ENCODE peak calls at places on chromosomes 5 and 9, in eight cellular contexts. T is HCT116, V is body of pancreas, G is HFF-Myc, B is adrenal gland, U is endothelial cell, P is thoracic aorta, L is lower leg skin. W is an unnamed sample.

GRCh38 chr9:69324549-69325401 is at the start of gene ENTREP1:
- DNase-seq in T (peak; percentile 24), V (peak; percentile 80), G (no peak), B (peak; percentile 78), U (peak; percentile 61), P (no peak), L (peak; percentile 90), W (no peak)

GRCh38 chr5:40160435-40160834 is 519.3 kb upstream of the PTGER4 start:
- DNase-seq in T (no peak), V (no peak), G (no peak), B (no peak), U (no peak), P (no peak), L (no peak), W (no peak)

GRCh38 chr9:69549310-69550202 is 122.6 kb downstream of the APBA1 start:
- DNase-seq in T (peak; percentile 38), V (no peak), G (no peak), B (peak; percentile 25), U (peak; percentile 27), P (no peak), L (no peak), W (no peak)

GRCh38 chr5:140690376-140690932 is 716 bp downstream of the HARS1 start:
- DNase-seq in T (peak; percentile 7), V (no peak), G (no peak), B (no peak), U (no peak), P (no peak), L (no peak), W (no peak)

GRCh38 chr9:18888241-18888794 is 144.7 kb downstream of the SAXO1 start:
- DNase-seq in T (no peak), V (no peak), G (no peak), B (peak; percentile 23), U (no peak), P (no peak), L (no peak), W (no peak)

GRCh38 chr9:93207326-93207814 is 23.4 kb downstream of the WNK2 start:
- DNase-seq in T (no peak), V (peak; percentile 35), G (no peak), B (no peak), U (no peak), P (no peak), L (no peak), W (no peak)

GRCh38 chr5:125455041-125455440 is 708.6 kb upstream of the ZNF608 start:
- DNase-seq in T (no peak), V (no peak), G (no peak), B (no peak), U (no peak), P (no peak), L (no peak), W (no peak)

GRCh38 chr5:89613222-89613956 is 730.4 kb upstream of the MEF2C start:
- DNase-seq in T (no peak), V (no peak), G (no peak), B (no peak), U (no peak), P (no peak), L (no peak), W (no peak)

GRCh38 chr9:10855847-10856246 is 243.0 kb upstream of the PTPRD start:
- DNase-seq in T (no peak), V (no peak), G (no peak), B (no peak), U (peak; percentile 17), P (no peak), L (no peak), W (no peak)

GRCh38 chr9:127473932-127474331 is 22.6 kb downstream of the LRSAM1 start:
- DNase-seq in T (no peak), V (no peak), G (no peak), B (no peak), U (no peak), P (no peak), L (no peak), W (no peak)

GRCh38 chr9:86452194-86452828 is 98.1 kb upstream of the TUT7 start:
- DNase-seq in T (no peak), V (no peak), G (no peak), B (no peak), U (no peak), P (no peak), L (no peak), W (no peak)

GRCh38 chr9:81080900-81081299 is 608.4 kb downstream of the TLE1 start:
- DNase-seq in T (no peak), V (no peak), G (no peak), B (no peak), U (no peak), P (no peak), L (no peak), W (no peak)

GRCh38 chr5:132674671-132675506 is 1.1 kb downstream of the IL4 start:
- DNase-seq in T (peak; percentile 26), V (peak; percentile 33), G (peak; percentile 80), B (no peak), U (no peak), P (no peak), L (no peak), W (no peak)

GRCh38 chr5:119614838-119615237 is 14.5 kb upstream of the FAM170A start:
- DNase-seq in T (no peak), V (no peak), G (no peak), B (no peak), U (no peak), P (no peak), L (no peak), W (no peak)

GRCh38 chr5:175444060-175444904 is at the start of gene DRD1:
- DNase-seq in T (no peak), V (peak; percentile 35), G (no peak), B (no peak), U (peak; percentile 80), P (no peak), L (no peak), W (no peak)
- TF ChIP-seq CTCF in T (peak; percentile 66), V (peak; percentile 78), G (peak; percentile 62), B (peak; percentile 13), U (peak; percentile 87), P (peak; percentile 80), L (no peak), W (peak; percentile 73)

GRCh38 chr9:83649515-83649914 is 26.6 kb downstream of the IDNK start:
- DNase-seq in T (no peak), V (no peak), G (no peak), B (no peak), U (no peak), P (no peak), L (no peak), W (no peak)

GRCh38 chr9:83651558-83651957 is 28.6 kb downstream of the IDNK start:
- DNase-seq in T (no peak), V (no peak), G (no peak), B (no peak), U (no peak), P (no peak), L (no peak), W (no peak)

GRCh38 chr9:83646500-83647239 is 23.7 kb downstream of the IDNK start:
- DNase-seq in T (no peak), V (no peak), G (no peak), B (no peak), U (no peak), P (no peak), L (no peak), W (no peak)

DNA sequence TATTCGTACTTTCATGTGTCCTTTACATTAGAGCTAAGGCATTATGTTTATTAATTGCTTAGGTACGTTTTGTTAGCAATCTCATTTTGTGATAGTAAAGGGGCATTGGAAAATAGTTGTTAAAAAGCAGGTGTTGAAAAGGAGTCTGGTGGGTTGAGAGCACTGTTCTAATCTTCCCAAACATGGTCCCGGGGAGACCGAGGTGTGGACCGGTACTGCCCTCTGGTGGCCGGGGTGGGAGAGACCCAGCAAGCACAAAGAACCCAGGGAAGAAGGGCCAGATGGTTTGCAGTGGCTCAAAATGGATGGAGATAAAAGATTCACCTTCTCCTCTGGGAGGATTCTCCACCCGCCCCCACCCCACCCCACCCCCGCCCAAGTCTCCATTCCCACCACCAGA is 26.1 kb downstream of the IDNK start:
- DNase-seq in T (peak; percentile 6), V (peak; percentile 65), G (peak; percentile 14), B (peak; percentile 67), U (peak; percentile 82), P (no peak), L (peak; percentile 87), W (peak; percentile 68)
- TF ChIP-seq CTCF in T (peak; percentile 36), V (peak; percentile 76), G (peak; percentile 83), B (peak; percentile 80), U (peak; percentile 68), P (peak; percentile 64), L (no peak), W (peak; percentile 70)

DNA sequence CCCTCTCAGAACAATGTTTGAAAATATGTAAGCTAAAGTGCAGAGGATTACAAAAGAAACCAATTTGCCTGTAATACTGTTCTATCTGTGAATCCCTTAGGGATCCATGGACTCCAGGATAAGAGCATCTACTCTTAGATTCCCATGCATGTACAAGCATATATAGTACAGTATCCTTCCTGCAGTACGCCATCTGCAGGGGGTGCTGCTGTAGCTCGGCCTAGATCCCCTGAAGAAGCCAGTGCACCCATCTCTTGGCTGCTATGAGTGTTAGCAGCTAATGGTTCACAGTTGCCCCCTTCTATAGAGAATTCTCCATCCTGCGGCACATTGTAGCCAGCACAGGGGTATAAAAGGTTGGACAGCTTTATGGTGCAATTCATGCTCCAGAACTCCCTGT is 61.8 kb upstream of the SLC30A5 start:
- DNase-seq in T (no peak), V (no peak), G (no peak), B (no peak), U (no peak), P (no peak), L (no peak), W (no peak)
- TF ChIP-seq CTCF in T (no peak), V (no peak), G (peak; percentile 21), B (no peak), U (no peak), P (no peak), L (no peak), W (no peak)

GRCh38 chr5:113050606-113051391 is 74.2 kb downstream of the DCP2 start:
- DNase-seq in T (no peak), V (no peak), G (no peak), B (peak; percentile 44), U (no peak), P (no peak), L (no peak), W (peak; percentile 54)

GRCh38 chr5:113047234-113047633 is 70.6 kb downstream of the DCP2 start:
- DNase-seq in T (peak; percentile 22), V (no peak), G (no peak), B (no peak), U (no peak), P (no peak), L (peak; percentile 85), W (no peak)

GRCh38 chr5:113047733-113048652 is 71.4 kb downstream of the DCP2 start:
- DNase-seq in T (no peak), V (no peak), G (no peak), B (peak; percentile 46), U (no peak), P (no peak), L (peak; percentile 71), W (no peak)

GRCh38 chr5:113052041-113052795 is 75.6 kb downstream of the DCP2 start:
- DNase-seq in T (no peak), V (no peak), G (no peak), B (peak; percentile 29), U (no peak), P (no peak), L (peak; percentile 57), W (no peak)

DNA sequence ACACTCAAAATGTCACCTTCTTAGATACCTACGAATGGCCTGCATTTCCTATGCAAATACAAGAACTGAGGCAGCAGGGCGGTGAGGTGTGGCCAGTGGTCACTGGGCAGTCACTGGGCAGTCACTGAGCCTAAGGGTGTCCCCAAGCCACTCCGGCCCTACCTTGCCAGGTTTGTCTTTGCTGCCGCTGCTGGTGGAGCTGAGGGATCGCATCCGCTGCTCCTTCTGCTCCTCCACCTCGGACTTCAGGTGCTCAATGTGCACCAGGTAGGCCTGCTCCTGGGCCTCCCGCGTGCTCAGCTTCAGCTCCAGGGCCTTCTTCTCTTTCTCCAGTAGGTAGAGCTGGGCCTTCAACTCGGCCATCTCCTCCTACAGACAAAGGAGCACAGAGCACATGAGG is 72.3 kb downstream of the DCP2 start:
- DNase-seq in T (no peak), V (no peak), G (no peak), B (no peak), U (no peak), P (no peak), L (no peak), W (no peak)
- TF ChIP-seq CTCF in T (no peak), V (no peak), G (no peak), B (no peak), U (no peak), P (no peak), L (no peak), W (no peak)

W was measured in CD14-positive monocyte.